ENCODE peak calls at places on chromosomes 11 and 22, in four cellular contexts. One of them, this sample, is unnamed.

GRCh38 chr22:41892721-41893120 is 22.2 kb downstream of the SHISA8 start:
- DNase-seq in tibial artery: no peak
- DNase-seq in pancreas: peak; percentile 34
- DNase-seq in hepatocyte: no peak
- DNase-seq in this sample: no peak

GRCh38 chr22:29345932-29346331 is 30.4 kb upstream of the RASL10A start:
- DNase-seq in tibial artery: no peak
- DNase-seq in pancreas: no peak
- DNase-seq in hepatocyte: no peak
- DNase-seq in this sample: no peak

GRCh38 chr22:34370711-34371110 is 450.4 kb upstream of the LARGE1 start:
- DNase-seq in tibial artery: no peak
- DNase-seq in pancreas: no peak
- DNase-seq in hepatocyte: no peak
- DNase-seq in this sample: no peak

GRCh38 chr11:64793271-64794160 is 9.5 kb downstream of the MAP4K2 start:
- DNase-seq in tibial artery: peak; percentile 11
- DNase-seq in pancreas: peak; percentile 26
- DNase-seq in hepatocyte: no peak
- DNase-seq in this sample: no peak

GRCh38 chr11:118903204-118904015 is 19.7 kb downstream of the CXCR5 start:
- DNase-seq in tibial artery: no peak
- DNase-seq in pancreas: no peak
- DNase-seq in hepatocyte: no peak
- DNase-seq in this sample: no peak

GRCh38 chr11:73386026-73386425 is 9.8 kb downstream of the RELT start:
- DNase-seq in tibial artery: peak; percentile 51
- DNase-seq in pancreas: peak; percentile 20
- DNase-seq in hepatocyte: peak; percentile 37
- DNase-seq in this sample: no peak

GRCh38 chr22:41913842-41914534 is 886 bp downstream of the SHISA8 start:
- DNase-seq in tibial artery: no peak
- DNase-seq in pancreas: no peak
- DNase-seq in hepatocyte: no peak
- DNase-seq in this sample: no peak

GRCh38 chr11:1757861-1758610 is 5.7 kb downstream of the CTSD start:
- DNase-seq in tibial artery: no peak
- DNase-seq in pancreas: peak; percentile 71
- DNase-seq in hepatocyte: no peak
- DNase-seq in this sample: no peak

GRCh38 chr22:19611590-19611989 is 87.4 kb upstream of the CLDN5 start:
- DNase-seq in tibial artery: no peak
- DNase-seq in pancreas: no peak
- DNase-seq in hepatocyte: no peak
- DNase-seq in this sample: no peak

GRCh38 chr11:112219476-112220232 is 6.6 kb upstream of the PTS start:
- DNase-seq in tibial artery: no peak
- DNase-seq in pancreas: no peak
- DNase-seq in hepatocyte: peak; percentile 77
- DNase-seq in this sample: peak; percentile 62

GRCh38 chr22:31929126-31929928 is 15.0 kb upstream of the YWHAH start:
- DNase-seq in tibial artery: no peak
- DNase-seq in pancreas: no peak
- DNase-seq in hepatocyte: peak; percentile 40
- DNase-seq in this sample: no peak

GRCh38 chr11:131195801-131196517 is 174.5 kb upstream of the NTM start:
- DNase-seq in tibial artery: no peak
- DNase-seq in pancreas: no peak
- DNase-seq in hepatocyte: peak; percentile 51
- DNase-seq in this sample: peak; percentile 31

GRCh38 chr11:61787928-61788491 is 4.4 kb downstream of the TMEM258 start:
- DNase-seq in tibial artery: no peak
- DNase-seq in pancreas: no peak
- DNase-seq in hepatocyte: peak; percentile 90
- DNase-seq in this sample: no peak

GRCh38 chr11:108887436-108888238 is 222.8 kb downstream of the DDX10 start:
- DNase-seq in tibial artery: no peak
- DNase-seq in pancreas: no peak
- DNase-seq in hepatocyte: no peak
- DNase-seq in this sample: no peak

GRCh38 chr11:132054822-132055221 is 684.4 kb downstream of the NTM start:
- DNase-seq in tibial artery: no peak
- DNase-seq in pancreas: no peak
- DNase-seq in hepatocyte: no peak
- DNase-seq in this sample: peak; percentile 13

GRCh38 chr11:97498891-97499290 is 1109.1 kb downstream of the JRKL start:
- DNase-seq in tibial artery: no peak
- DNase-seq in pancreas: no peak
- DNase-seq in hepatocyte: no peak
- DNase-seq in this sample: no peak
- H3K27ac ChIP-seq in tibial artery: no peak overlapping the region
- H3K27ac ChIP-seq in pancreas: no peak overlapping the region
- H3K27ac ChIP-seq in hepatocyte: no peak overlapping the region
- H3K27ac ChIP-seq in this sample: no peak overlapping the region

DNA sequence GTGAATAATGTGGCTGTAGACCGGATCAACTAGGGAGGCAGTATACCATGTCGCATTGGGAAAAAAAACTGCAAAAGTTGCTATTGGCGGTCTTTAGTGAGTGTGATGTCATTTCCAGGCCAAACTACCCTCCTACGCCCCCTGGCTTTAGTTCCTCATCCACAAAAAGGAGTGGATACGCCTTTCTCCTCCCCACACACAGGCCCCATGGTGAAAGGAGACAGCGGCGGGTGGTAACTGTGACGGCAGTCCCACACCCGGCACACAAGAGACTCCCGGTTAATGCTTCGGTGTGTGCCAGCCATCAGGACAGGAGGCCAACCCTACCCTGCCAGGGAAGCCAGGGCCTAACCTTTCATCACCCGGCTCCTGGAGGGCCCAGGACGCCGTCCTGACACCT is 11.0 kb downstream of the TP53I11 start:
- DNase-seq in tibial artery: peak; percentile 41
- DNase-seq in pancreas: no peak
- DNase-seq in hepatocyte: no peak
- DNase-seq in this sample: no peak
- H3K27ac ChIP-seq in tibial artery: no peak overlapping the region
- H3K27ac ChIP-seq in pancreas: no peak overlapping the region
- H3K27ac ChIP-seq in hepatocyte: no peak overlapping the region
- H3K27ac ChIP-seq in this sample: peak overlapping the region; percentile 70

DNA sequence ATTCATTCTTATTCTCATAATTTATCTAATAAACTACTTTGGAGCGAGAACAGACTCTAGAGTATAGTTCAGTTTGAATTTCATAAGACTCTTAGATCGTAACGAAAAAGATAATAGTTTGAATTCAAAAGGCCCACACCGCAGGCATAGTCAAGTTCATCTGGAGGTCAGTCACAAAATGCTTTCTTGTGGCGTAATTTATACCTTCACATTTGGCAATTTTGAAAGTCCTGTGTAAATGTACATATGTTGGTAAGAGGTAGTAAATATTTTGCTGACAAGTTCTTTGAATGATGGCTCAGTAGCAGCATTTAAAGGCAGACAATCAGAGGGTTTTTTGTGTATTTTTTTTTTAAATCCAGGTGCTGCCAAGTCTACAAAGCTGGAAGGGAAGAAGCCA is 88.1 kb downstream of the TEAD1 start:
- DNase-seq in tibial artery: no peak
- DNase-seq in pancreas: no peak
- DNase-seq in hepatocyte: no peak
- DNase-seq in this sample: no peak
- H3K27ac ChIP-seq in tibial artery: no peak overlapping the region
- H3K27ac ChIP-seq in pancreas: no peak overlapping the region
- H3K27ac ChIP-seq in hepatocyte: peak overlapping the region; percentile 37
- H3K27ac ChIP-seq in this sample: no peak overlapping the region

GRCh38 chr22:49944399-49944891 is 16.1 kb upstream of the PIM3 start:
- DNase-seq in tibial artery: no peak
- DNase-seq in pancreas: no peak
- DNase-seq in hepatocyte: no peak
- DNase-seq in this sample: no peak
- H3K27ac ChIP-seq in tibial artery: no peak overlapping the region
- H3K27ac ChIP-seq in pancreas: no peak overlapping the region
- H3K27ac ChIP-seq in hepatocyte: peak overlapping the region; percentile 72
- H3K27ac ChIP-seq in this sample: peak overlapping the region; percentile 69

DNA sequence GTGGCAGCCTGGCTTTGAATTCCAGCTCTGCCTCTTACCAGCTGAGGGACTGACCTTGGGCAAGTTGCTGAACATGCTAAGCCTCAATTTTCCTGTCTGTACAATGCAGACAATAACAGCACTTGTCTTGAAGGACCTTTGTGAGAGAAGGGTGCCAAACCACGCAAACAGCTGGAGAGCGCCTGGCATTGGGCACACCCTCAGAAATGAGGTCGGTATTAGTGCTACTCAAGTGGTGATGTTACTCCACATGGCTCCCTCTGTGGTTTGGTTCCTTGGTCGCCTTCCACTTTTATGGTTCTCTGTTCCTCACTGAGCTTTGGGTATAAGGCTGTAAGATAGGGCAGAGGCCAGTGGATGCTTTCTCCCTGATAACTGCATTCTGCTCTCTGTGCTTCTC is 8.2 kb downstream of the UBASH3B start:
- DNase-seq in tibial artery: no peak
- DNase-seq in pancreas: no peak
- DNase-seq in hepatocyte: no peak
- DNase-seq in this sample: no peak
- H3K27ac ChIP-seq in tibial artery: no peak overlapping the region
- H3K27ac ChIP-seq in pancreas: no peak overlapping the region
- H3K27ac ChIP-seq in hepatocyte: no peak overlapping the region
- H3K27ac ChIP-seq in this sample: no peak overlapping the region

DNA sequence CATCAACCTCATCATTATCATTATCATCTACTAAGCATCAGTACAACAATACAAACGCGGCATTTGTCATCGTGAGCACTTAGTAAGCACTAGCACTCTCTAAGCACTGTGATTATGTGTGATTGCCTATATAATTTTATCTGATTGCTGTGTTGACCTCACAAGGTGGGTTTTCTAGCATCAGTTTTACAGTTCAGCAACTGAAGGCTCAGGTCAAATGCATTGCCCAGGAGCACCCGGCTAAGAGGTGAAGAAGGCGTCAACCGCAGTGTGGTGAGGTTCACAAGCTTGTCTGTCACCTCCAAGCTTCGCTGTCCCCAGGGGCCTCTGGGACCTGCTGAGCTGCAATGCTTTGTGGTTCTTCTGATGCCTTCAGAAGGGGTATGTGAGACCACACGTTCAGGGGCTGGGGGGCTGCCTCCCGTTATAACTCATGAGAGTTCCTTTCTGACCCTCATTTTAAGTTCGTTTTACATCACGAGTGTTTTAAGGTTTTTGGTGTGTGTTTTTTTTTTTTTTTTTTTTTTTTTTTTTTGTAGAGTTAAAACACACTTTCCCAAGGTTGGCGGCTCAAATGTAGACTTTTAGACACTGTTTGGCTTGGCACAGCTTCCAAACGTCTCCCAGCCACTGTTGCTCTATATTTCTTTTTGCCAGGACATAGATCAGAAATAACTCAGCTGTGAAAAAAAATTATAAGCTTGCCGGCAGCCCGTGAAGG is 33.8 kb upstream of the SCUBE1 start:
- DNase-seq in tibial artery: no peak
- DNase-seq in pancreas: no peak
- DNase-seq in hepatocyte: no peak
- DNase-seq in this sample: no peak
- H3K27ac ChIP-seq in tibial artery: peak overlapping the region; percentile 27
- H3K27ac ChIP-seq in pancreas: peak overlapping the region; percentile 76
- H3K27ac ChIP-seq in hepatocyte: no peak overlapping the region
- H3K27ac ChIP-seq in this sample: no peak overlapping the region